ENCODE peak calls at places on chromosome 21, in seven cellular contexts. Q, F, H, P, X, N and E are unnamed samples. For H3K4me1, the result is how much of the 10 kb centered on the place peaks cover.

GRCh38 chr21:32702702-32703101 is 25.1 kb downstream of the SYNJ1 start:
- DNase-seq in H (no peak), X (peak), F (no peak), N (no peak), P (no peak), Q (no peak), E (no peak)

GRCh38 chr21:40548134-40548533 is 298.8 kb downstream of the DSCAM start:
- DNase-seq in X (no peak), N (no peak), F (no peak), P (no peak), Q (no peak), H (no peak), E (no peak)

GRCh38 chr21:26686278-26686677 is 113.2 kb upstream of the CYYR1 start:
- DNase-seq in F (peak), Q (peak), X (peak), N (no peak), H (no peak), P (no peak), E (no peak)

GRCh38 chr21:31354604-31355443 is 10.8 kb upstream of the TIAM1 start:
- DNase-seq in P (no peak), F (peak), H (peak), Q (no peak), X (peak), N (peak), E (no peak)

GRCh38 chr21:29719561-29719960 is 220.2 kb downstream of the GRIK1 start:
- DNase-seq in P (no peak), X (no peak), H (no peak), F (no peak), N (no peak), Q (no peak), E (no peak)

GRCh38 chr21:25573409-25574206 is 33.7 kb downstream of the MRPL39 start:
- DNase-seq in P (no peak), F (peak), X (peak), N (peak), Q (no peak), H (peak), E (no peak)

GRCh38 chr21:23936224-23936623 is 1671.1 kb downstream of the MRPL39 start:
- DNase-seq in Q (peak), P (no peak), X (no peak), N (no peak), H (no peak), F (no peak), E (no peak)

GRCh38 chr21:14955936-14956520 is 108.8 kb downstream of the NRIP1 start:
- DNase-seq in X (no peak), F (no peak), Q (no peak), N (no peak), P (no peak), H (no peak), E (no peak)

GRCh38 chr21:29436143-29436542 is 137.4 kb downstream of the BACH1 start:
- DNase-seq in H (peak), F (no peak), X (no peak), P (no peak), Q (no peak), N (no peak), E (no peak)

GRCh38 chr21:35525443-35525842 is 476.3 kb upstream of the RUNX1 start:
- DNase-seq in P (no peak), N (peak), Q (no peak), X (peak), F (no peak), H (no peak), E (no peak)

GRCh38 chr21:44872266-44872567 is 1.3 kb downstream of the PTTG1IP start:
- DNase-seq in Q (no peak), P (no peak), N (no peak), H (no peak), F (no peak), X (no peak), E (no peak)
- H3K4me1 ChIP-seq in Q (under half), P (half or more), N (half or more), H (half or more), F (half or more), X (half or more), E (under half)

GRCh38 chr21:34521561-34521960 is 9.6 kb upstream of the KCNE1 start:
- DNase-seq in X (no peak), F (no peak), Q (no peak), N (no peak), P (no peak), H (no peak), E (no peak)
- H3K4me1 ChIP-seq in X (under half), F (under half), Q (under half), N (under half), P (under half), H (under half), E (under half)

DNA sequence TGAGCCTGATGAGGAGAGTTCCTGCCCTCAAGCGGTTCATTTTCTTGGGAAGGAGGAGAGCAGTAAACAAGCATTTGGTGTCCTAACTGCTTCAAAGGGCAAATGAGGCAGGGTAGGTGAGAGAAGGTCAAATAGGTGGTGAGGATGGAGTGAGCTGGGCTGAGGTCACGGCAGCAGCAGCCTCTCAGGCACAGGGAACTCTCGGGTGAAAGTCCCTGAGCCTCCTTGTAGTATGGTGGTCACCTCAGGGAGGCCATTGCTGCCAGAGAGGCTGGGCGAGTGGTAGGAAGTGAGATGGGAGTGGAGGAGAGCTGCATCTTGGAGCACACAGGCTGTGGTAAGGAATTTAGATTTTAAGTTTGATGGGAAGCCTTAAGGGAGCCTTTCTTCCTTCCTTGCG is 4.0 kb downstream of the ADARB1 start:
- DNase-seq in P (no peak), Q (no peak), F (no peak), X (no peak), H (no peak), N (no peak), E (no peak)
- H3K4me1 ChIP-seq in P (under half), Q (under half), F (under half), X (under half), H (half or more), N (under half), E (under half)

DNA sequence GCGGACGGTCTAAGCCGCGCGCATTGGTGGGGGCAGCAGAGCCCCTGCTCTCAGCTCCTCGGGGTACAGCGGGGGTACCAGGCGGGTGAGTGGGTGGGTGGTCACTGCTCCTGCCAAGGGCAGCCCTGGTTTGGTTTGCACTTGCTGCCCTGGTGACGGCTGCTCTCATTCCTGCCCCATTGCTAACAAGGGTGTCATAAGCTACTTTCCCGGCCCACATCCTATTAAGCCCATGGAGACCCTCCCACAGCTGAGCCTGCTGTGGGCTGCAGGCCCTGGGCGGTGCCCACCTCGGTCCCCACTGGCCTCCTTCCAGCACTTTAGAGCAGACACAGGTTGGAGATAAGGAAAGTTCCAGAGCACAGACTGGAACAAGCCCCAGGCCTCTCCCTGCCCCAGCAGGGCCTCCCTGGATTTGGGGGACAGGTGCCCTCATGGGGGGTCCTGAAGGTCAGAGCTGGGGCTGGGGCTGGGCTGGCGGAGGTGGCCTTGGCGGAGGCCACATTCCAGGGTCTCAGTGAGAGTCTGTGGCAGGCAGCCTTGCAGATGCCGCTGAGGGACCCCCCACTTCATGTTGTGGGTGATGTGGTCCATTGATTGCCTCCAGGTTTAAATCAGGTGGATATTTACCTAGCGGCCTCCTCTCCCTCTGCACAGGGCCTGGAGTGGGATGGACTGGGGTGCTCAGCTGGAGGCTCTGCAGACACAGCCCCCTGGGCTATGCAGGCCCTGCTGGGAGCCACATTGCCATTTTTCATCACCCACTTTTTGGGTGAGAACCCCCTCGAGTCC is 27.0 kb downstream of the COL18A1 start:
- DNase-seq in H (no peak), F (no peak), X (no peak), P (peak), N (no peak), Q (no peak), E (no peak)
- H3K4me1 ChIP-seq in H (under half), F (under half), X (under half), P (under half), N (half or more), Q (half or more), E (half or more)

DNA sequence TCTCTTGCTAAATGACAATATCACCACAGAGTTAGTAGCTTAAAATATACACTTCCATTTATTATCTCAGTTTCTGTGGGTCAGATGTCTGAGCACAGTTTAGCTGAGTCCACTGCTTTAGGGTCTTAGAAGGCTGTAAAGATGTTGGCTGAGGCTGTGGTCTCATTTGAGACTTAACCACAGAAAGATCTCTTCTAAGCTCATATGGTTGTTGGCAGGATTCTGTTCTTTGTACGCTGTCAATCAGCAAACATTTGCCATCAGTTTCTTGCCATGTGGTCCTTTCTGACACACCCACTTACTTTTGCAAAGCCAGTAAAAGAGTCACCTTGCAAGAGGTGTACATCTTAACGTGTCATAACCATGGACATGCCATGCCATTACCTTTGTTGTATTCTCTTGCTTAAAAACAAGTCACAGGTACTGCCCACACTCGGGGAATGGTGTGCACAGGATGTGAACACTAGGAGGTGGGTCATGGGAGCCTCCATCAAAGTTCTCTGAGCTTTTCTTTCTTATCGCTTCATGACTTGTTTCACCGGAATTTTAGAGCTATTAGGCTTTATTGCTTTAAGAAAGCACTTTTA is 18.7 kb downstream of the DYRK1A start:
- DNase-seq in Q (no peak), X (no peak), F (no peak), N (no peak), P (no peak), H (no peak), E (no peak)
- H3K4me1 ChIP-seq in Q (under half), X (under half), F (under half), N (under half), P (under half), H (under half), E (half or more)

DNA sequence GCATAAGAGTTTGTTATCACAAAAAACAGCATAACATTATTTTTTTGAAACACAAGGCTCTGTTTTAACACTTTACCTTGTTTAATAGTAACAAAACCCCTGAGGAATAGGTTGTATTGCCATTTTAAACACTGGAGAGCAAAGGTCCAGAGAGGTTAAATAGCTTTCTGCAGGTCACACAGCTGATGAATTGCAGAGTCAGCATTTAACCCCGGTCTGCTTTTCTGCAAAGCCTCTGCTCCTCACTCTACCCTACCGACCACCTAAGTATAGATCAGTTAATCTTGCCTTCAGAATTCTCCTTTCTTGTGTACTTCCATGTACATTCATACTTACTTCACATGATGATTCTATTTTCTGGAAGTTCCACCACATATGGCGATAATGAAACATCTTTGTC is 42.0 kb downstream of the KCNJ15 start:
- DNase-seq in H (no peak), N (no peak), X (no peak), Q (no peak), F (no peak), P (no peak), E (no peak)
- H3K4me1 ChIP-seq in H (under half), N (under half), X (under half), Q (under half), F (under half), P (under half), E (under half)

DNA sequence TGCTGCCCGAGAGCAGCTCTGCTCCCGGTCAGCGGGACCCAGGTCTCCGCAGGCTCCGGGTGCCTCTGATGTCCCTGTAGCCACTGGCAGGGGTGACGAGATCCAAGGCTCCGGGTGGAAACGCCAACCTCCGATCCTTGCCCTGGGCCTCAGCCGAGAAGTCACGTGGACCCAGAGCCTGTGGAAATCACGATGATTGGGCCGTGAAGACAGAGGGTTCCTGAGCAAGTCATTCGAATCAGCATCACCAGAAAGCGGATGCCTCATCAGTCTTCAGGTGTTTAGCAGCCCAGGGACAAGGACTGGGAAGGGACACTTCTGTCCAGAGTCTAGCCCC is 12.5 kb downstream of the LRRC3 start:
- DNase-seq in N (no peak), P (no peak), Q (no peak), X (no peak), H (no peak), F (no peak), E (no peak)
- H3K4me1 ChIP-seq in N (under half), P (under half), Q (under half), X (under half), H (under half), F (under half), E (under half)

DNA sequence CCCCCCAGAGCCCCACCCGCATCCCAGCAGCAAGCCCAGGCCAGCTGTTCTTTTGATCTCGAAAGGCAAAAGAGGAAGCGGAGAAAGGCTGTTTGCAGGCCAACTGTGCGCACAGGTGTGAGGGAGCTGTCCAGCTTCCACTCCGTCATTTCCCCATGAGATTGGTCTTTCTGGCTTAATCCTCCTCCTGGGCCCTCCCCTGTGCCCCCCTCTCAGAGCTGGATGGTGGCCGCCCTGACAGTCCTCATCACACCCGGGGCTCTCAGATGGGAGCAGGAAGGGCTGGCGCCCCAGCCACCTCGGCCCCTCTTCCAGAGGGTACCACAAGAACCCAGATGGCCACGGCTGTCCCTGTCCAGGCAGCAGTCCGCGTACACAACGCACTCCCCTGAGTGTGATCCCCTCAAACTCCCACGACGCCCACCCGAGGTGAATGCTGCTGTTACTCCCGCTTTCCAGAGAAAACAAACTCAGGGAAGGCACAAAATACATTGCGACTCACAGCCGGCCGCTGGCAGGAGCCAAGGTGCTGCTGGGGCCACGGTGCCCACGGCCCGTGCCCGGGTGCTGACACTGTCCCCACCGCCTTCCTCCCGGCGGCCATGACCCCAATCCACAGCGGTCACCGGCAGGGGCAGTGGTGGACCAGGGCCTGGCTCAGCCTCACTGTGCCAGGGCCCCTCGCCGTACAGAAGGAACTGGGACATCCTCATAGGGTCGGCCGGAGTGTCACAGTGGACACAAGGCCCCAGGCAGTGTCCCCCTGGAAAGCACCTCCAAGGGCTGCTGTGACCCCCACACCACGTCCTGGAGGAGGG is 121.9 kb downstream of the CRYAA start:
- DNase-seq in F (no peak), H (no peak), P (peak), Q (no peak), N (no peak), X (no peak), E (no peak)
- H3K4me1 ChIP-seq in F (under half), H (under half), P (under half), Q (under half), N (under half), X (under half), E (under half)

DNA sequence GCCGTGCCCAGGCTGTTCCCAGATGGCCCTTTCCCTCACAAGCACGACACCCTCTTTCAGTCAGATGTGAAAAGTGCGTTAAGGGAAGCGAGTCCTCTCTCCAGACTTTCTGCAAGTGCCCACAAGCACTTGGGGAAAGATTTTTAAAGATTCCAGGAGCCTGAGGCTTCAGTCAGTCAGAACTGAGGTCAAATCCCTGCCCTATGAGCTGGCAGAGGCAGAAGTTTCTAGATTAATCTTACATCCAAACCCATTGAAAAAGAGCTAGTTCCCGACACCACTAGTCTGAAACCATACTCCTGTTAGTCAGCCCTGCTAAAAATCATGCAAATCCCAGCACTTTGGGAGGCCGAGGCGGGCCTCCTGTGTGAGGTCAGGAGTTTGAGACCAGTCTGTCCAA is 21.0 kb downstream of the RSPH1 start:
- DNase-seq in H (no peak), N (no peak), Q (no peak), F (no peak), X (peak), P (no peak), E (peak)
- H3K4me1 ChIP-seq in H (under half), N (under half), Q (under half), F (under half), X (under half), P (under half), E (under half)